ENCODE peak calls at places on chromosomes 16 and 17, in ten cellular contexts. Y is fibroblast of the aortic adventitia; I is SK-N-DZ; W is activated naive CD8-positive, alpha-beta T cell treated with anti-CD3 and anti-CD28 coated beads, Interleukin-2, amount 50 U/mL, for 24 hours; F is hippocampal formation; X is HT-29; E is T-helper 1 cell; L is iPS-NIHi11; K is IMR-90; O is skeletal muscle cell. U is an unnamed sample.

GRCh38 chr17:13209091-13209490 is 191.3 kb upstream of the ELAC2 start:
- DNase-seq in Y (peak), I (no peak), W (no peak), F (no peak), X (no peak), E (no peak), L (no peak), K (no peak), O (no peak), U (no peak)

GRCh38 chr16:83404261-83404660 is 403.5 kb upstream of the HSBP1 start:
- DNase-seq in Y (peak), I (no peak), W (no peak), F (no peak), X (no peak), E (no peak), L (no peak), K (no peak), O (no peak), U (no peak)

GRCh38 chr16:66408181-66409048 is 18.7 kb upstream of the BEAN1 start:
- DNase-seq in Y (peak), I (no peak), W (peak), F (peak), X (peak), E (peak), L (no peak), K (peak), O (peak), U (no peak)

GRCh38 chr16:17468611-17469010 is 2.1 kb downstream of the XYLT1 start:
- DNase-seq in Y (no peak), I (no peak), W (no peak), F (no peak), X (no peak), E (no peak), L (no peak), K (no peak), O (no peak), U (no peak)

GRCh38 chr17:81393684-81394376 is 1.4 kb upstream of the BAHCC1 start:
- DNase-seq in Y (peak), I (peak), W (peak), F (peak), X (peak), E (peak), L (peak), K (peak), O (peak), U (peak)

GRCh38 chr17:50909765-50910661 is 43.9 kb upstream of the TOB1 start:
- DNase-seq in Y (no peak), I (no peak), W (peak), F (no peak), X (no peak), E (peak), L (no peak), K (no peak), O (no peak), U (no peak)

GRCh38 chr16:31194898-31195297 is 7.7 kb downstream of the PYCARD start:
- DNase-seq in Y (no peak), I (no peak), W (no peak), F (no peak), X (no peak), E (no peak), L (no peak), K (no peak), O (no peak), U (no peak)

GRCh38 chr16:27181020-27181419 is 22.3 kb upstream of the KDM8 start:
- DNase-seq in Y (no peak), I (peak), W (no peak), F (no peak), X (no peak), E (no peak), L (peak), K (no peak), O (no peak), U (no peak)

GRCh38 chr16:67034478-67034877 is 5.5 kb downstream of the CBFB start:
- DNase-seq in Y (peak), I (no peak), W (no peak), F (no peak), X (no peak), E (no peak), L (no peak), K (peak), O (peak), U (no peak)

GRCh38 chr17:75208161-75208560 is 2.7 kb downstream of the NUP85 start:
- DNase-seq in Y (no peak), I (no peak), W (no peak), F (no peak), X (no peak), E (no peak), L (no peak), K (no peak), O (no peak), U (no peak)

GRCh38 chr16:57988929-57989328 is 11.5 kb downstream of the ZNF319 start:
- DNase-seq in Y (peak), I (no peak), W (no peak), F (no peak), X (no peak), E (no peak), L (no peak), K (no peak), O (no peak), U (peak)

GRCh38 chr17:15307686-15308085 is 33.7 kb downstream of the TEKT3 start:
- DNase-seq in Y (peak), I (no peak), W (no peak), F (no peak), X (no peak), E (no peak), L (no peak), K (peak), O (no peak), U (no peak)

GRCh38 chr16:87789437-87790277 is 23.9 kb upstream of the KLHDC4 start:
- DNase-seq in Y (peak), I (no peak), W (no peak), F (no peak), X (no peak), E (no peak), L (no peak), K (peak), O (no peak), U (peak)

GRCh38 chr17:1630662-1631061 is 2.0 kb upstream of the SLC43A2 start:
- DNase-seq in Y (no peak), I (no peak), W (no peak), F (no peak), X (no peak), E (no peak), L (no peak), K (no peak), O (no peak), U (no peak)

GRCh38 chr17:17067277-17067676 is 25.0 kb downstream of the MPRIP start:
- DNase-seq in Y (peak), I (no peak), W (no peak), F (no peak), X (no peak), E (no peak), L (no peak), K (peak), O (no peak), U (no peak)

GRCh38 chr17:2695243-2695960 is 16.2 kb downstream of the CLUH start:
- DNase-seq in Y (no peak), I (no peak), W (no peak), F (no peak), X (no peak), E (no peak), L (peak), K (no peak), O (no peak), U (no peak)

GRCh38 chr16:6684076-6684673 is 648.5 kb upstream of the RBFOX1 start:
- DNase-seq in Y (no peak), I (peak), W (peak), F (peak), X (no peak), E (no peak), L (peak), K (no peak), O (no peak), U (peak)

GRCh38 chr17:75979705-75980187 is 706 bp downstream of the TEN1 start:
- DNase-seq in Y (peak), I (no peak), W (no peak), F (no peak), X (no peak), E (no peak), L (no peak), K (peak), O (peak), U (no peak)

GRCh38 chr17:32318071-32318470 is 23.9 kb downstream of the C17orf75 start:
- DNase-seq in Y (no peak), I (no peak), W (no peak), F (no peak), X (no peak), E (no peak), L (no peak), K (no peak), O (no peak), U (no peak)

GRCh38 chr16:90019543-90020259 is 445 bp upstream of the DBNDD1 start:
- DNase-seq in Y (peak), I (peak), W (peak), F (no peak), X (peak), E (no peak), L (peak), K (peak), O (peak), U (peak)

GRCh38 chr17:2909853-2910234 is 113.6 kb downstream of the RAP1GAP2 start:
- DNase-seq in Y (no peak), I (no peak), W (no peak), F (no peak), X (no peak), E (no peak), L (no peak), K (no peak), O (no peak), U (no peak)

GRCh38 chr17:77036841-77037381 is 103.9 kb upstream of the SEC14L1 start:
- DNase-seq in Y (peak), I (peak), W (no peak), F (no peak), X (peak), E (no peak), L (no peak), K (no peak), O (no peak), U (peak)

GRCh38 chr17:42784811-42785592 is 4.6 kb downstream of the WNK4 start:
- DNase-seq in Y (no peak), I (no peak), W (no peak), F (no peak), X (no peak), E (no peak), L (no peak), K (no peak), O (no peak), U (no peak)

GRCh38 chr16:31873556-31874353 is at the start of gene ZNF267:
- DNase-seq in Y (peak), I (peak), W (peak), F (peak), X (peak), E (peak), L (peak), K (peak), O (peak), U (peak)

GRCh38 chr17:80871341-80871740 is 120.3 kb upstream of the CHMP6 start:
- DNase-seq in Y (no peak), I (no peak), W (no peak), F (no peak), X (no peak), E (peak), L (no peak), K (no peak), O (no peak), U (no peak)

GRCh38 chr17:7897773-7898172 is 9.2 kb downstream of the CHD3 start:
- DNase-seq in Y (peak), I (no peak), W (no peak), F (peak), X (peak), E (no peak), L (no peak), K (peak), O (no peak), U (no peak)

GRCh38 chr16:50474138-50474537 is 74.1 kb upstream of the NKD1 start:
- DNase-seq in Y (no peak), I (no peak), W (no peak), F (no peak), X (no peak), E (peak), L (no peak), K (no peak), O (no peak), U (no peak)

GRCh38 chr17:75995385-75995925 is 5.2 kb upstream of the CDK3 start:
- DNase-seq in Y (no peak), I (no peak), W (no peak), F (no peak), X (no peak), E (no peak), L (peak), K (no peak), O (no peak), U (no peak)

U was measured in thyroid gland.